ENCODE peak calls at places on chromosomes 2 and 18, in five cellular contexts. O, D, B, A and E are unnamed samples.

GRCh38 chr2:61144697-61145268 is 17.2 kb upstream of the C2orf74 start:
- DNase-seq in O (peak), D (peak), A (peak), B (peak), E (peak)

GRCh38 chr2:188199716-188200128 is 92.0 kb upstream of the GULP1 start:
- DNase-seq in A (peak), B (peak), D (peak), O (peak), E (no peak)

GRCh38 chr18:44552706-44553105 is 128.0 kb upstream of the SETBP1 start:
- DNase-seq in D (no peak), A (no peak), B (no peak), O (no peak), E (no peak)

GRCh38 chr18:44594779-44595467 is 85.8 kb upstream of the SETBP1 start:
- DNase-seq in D (peak), B (peak), O (peak), A (no peak), E (no peak)

GRCh38 chr2:230924470-230925341 is at the start of gene GPR55:
- DNase-seq in D (no peak), O (no peak), B (no peak), A (no peak), E (no peak)

GRCh38 chr2:191008286-191008685 is 5.7 kb downstream of the STAT1 start:
- DNase-seq in B (no peak), A (no peak), D (no peak), O (no peak), E (no peak)

GRCh38 chr2:111236027-111236426 is 115.3 kb downstream of the BCL2L11 start:
- DNase-seq in B (peak), D (no peak), O (no peak), A (no peak), E (no peak)

GRCh38 chr18:70468861-70469570 is 180.2 kb downstream of the SOCS6 start:
- DNase-seq in A (no peak), D (no peak), B (no peak), O (no peak), E (no peak)

GRCh38 chr2:239693330-239693729 is 292.5 kb upstream of the HDAC4 start:
- DNase-seq in D (no peak), B (no peak), O (no peak), A (no peak), E (no peak)

GRCh38 chr2:225233234-225233633 is 166.3 kb upstream of the NYAP2 start:
- DNase-seq in A (no peak), D (peak), B (peak), O (peak), E (no peak)

GRCh38 chr2:174383796-174384195 is 11.7 kb upstream of the SCRN3 start:
- DNase-seq in D (no peak), A (no peak), O (no peak), B (no peak), E (peak)

GRCh38 chr18:79320216-79320615 is 75.5 kb upstream of the NFATC1 start:
- DNase-seq in B (no peak), D (no peak), A (no peak), O (no peak), E (no peak)

GRCh38 chr2:38876407-38876806 is 631 bp downstream of the MORN2 start:
- DNase-seq in B (no peak), D (no peak), A (no peak), O (no peak), E (no peak)

GRCh38 chr2:152166633-152167032 is 8.9 kb downstream of the STAM2 start:
- DNase-seq in A (no peak), O (peak), B (no peak), D (peak), E (peak)

GRCh38 chr2:233129351-233129978 is 69.3 kb downstream of the INPP5D start:
- DNase-seq in O (no peak), B (no peak), A (no peak), D (no peak), E (no peak)

GRCh38 chr2:199778655-199779054 is 72.3 kb downstream of the FTCDNL1 start:
- DNase-seq in B (no peak), O (no peak), A (no peak), D (no peak), E (no peak)

GRCh38 chr2:133818661-133819060 is 250.4 kb upstream of the NCKAP5 start:
- DNase-seq in B (no peak), D (no peak), O (no peak), A (no peak), E (no peak)

DNA sequence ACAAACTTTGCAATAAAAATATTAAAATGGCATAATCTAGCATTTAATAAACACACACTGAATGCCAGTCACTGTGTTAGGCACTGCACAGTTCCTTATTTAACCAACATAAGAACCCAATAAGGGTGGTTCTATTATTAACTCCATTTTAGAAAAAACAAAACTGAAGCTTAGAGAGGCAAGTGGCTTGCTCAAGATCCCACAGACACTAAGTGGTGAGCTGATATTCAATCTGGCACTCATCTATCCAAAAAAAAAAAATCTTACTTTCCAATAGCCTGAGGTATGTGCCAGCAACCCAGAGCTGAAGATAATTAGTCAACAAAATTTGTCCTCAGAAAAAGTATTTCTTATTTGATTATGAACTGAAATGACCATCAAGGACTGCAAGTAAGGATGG is 799 bp downstream of the CYTIP start:
- DNase-seq in D (no peak), A (no peak), B (no peak), O (no peak), E (peak)
- H3K9ac ChIP-seq in D (no peak), A (no peak), B (no peak), O (no peak), E (peak)

DNA sequence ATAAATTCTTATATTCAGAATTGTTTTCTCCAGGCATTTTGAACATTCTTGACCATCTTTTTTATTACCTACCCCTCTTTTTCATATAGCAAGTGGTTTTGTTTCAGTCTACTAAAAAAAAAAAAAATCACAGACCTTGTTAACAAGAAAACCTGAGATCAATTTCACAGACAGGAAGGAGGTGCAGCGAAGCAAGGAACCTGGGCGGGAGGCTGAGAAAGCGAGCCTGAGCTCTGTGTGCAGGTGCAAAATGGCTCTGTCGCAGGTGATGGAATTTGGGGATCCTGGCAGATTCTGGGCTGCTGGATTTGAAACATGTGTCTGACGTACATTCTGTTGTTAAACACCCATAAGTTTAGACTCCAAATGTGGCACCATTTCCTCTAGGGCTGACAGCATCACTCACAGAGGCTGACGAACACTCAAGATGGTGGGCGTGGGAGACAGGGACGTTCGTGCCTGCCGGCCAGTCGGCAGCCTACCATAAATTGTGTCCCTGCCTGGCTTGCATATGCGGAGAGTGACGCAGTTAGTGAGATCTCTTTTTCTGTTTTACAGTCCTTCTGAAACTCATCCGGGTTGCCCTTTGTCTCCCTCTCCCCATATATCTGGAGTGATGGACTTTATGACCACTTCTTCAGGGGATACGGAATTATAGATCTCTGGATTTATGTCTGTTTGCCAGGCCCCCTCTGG is 8.9 kb upstream of the DDX1 start:
- DNase-seq in D (no peak), A (no peak), O (no peak), B (no peak), E (no peak)
- H3K4me2 ChIP-seq in D (no peak), A (no peak), O (no peak), B (no peak), E (no peak)

GRCh38 chr2:237488295-237488694 is 1.2 kb downstream of the MLPH start:
- DNase-seq in O (no peak), A (no peak), B (no peak), D (no peak), E (no peak)

GRCh38 chr2:237487496-237487895 is 445 bp downstream of the MLPH start:
- DNase-seq in B (no peak), A (no peak), O (no peak), D (no peak), E (no peak)

GRCh38 chr2:237485844-237486243 is 1.2 kb upstream of the MLPH start:
- DNase-seq in D (no peak), O (no peak), A (no peak), B (no peak), E (no peak)

GRCh38 chr2:237486334-237486818 is 675 bp upstream of the MLPH start:
- DNase-seq in D (no peak), O (no peak), B (no peak), A (no peak), E (no peak)

DNA sequence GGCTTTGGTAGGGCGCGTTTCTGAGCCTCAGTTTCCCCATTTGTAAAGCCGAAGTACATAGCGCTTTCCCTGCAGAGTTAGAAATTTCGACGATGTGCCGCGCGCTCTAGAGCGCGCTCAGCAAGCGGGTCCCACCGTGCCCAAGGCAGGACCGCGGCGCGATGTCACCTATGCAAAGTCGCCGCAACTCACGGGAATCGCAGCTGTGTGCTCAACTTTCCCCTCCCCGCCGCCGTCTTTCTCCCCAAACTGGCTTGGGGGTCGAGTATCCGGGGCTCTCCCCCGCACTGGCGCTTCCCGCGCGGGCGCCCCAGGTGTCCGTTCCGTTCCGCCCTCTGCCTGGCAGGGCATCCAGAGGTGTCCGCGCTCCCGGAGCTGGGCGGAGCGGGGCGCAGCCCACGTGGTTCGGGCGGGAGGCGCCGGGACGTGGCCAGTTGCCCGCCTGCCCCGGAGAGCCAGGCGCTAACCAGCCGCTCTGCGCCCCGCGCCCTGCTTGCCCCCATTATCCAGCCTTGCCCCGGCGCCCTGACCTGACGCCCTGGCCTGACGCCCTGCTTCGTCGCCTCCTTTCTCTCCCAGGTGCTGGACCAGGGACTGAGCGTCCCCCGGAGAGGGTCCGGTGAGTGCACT is at the start of gene MLPH:
- DNase-seq in D (peak), B (peak), A (no peak), O (peak), E (no peak)
- H3K9ac ChIP-seq in D (peak), B (peak), A (no peak), O (peak), E (no peak)

GRCh38 chr2:75474115-75474514 is 86.6 kb downstream of the EVA1A start:
- DNase-seq in O (no peak), B (no peak), D (no peak), A (no peak), E (no peak)
- H3K4me2 ChIP-seq in O (no peak), B (no peak), D (no peak), A (no peak), E (no peak)

GRCh38 chr2:46697830-46698323 is 217.7 kb downstream of the MCFD2 start:
- DNase-seq in B (no peak), A (peak), D (no peak), O (no peak), E (no peak)
- H3K9ac ChIP-seq in B (no peak), A (peak), D (peak), O (peak), E (peak)

GRCh38 chr2:66827851-66828250 is 392.9 kb downstream of the MEIS1 start:
- DNase-seq in O (no peak), B (no peak), A (no peak), D (no peak), E (no peak)
- H3K4me2 ChIP-seq in O (no peak), B (no peak), A (no peak), D (no peak), E (no peak)

GRCh38 chr2:235544687-235544965 is 50.8 kb downstream of the AGAP1 start:
- DNase-seq in D (no peak), A (no peak), O (no peak), B (no peak), E (no peak)

GRCh38 chr2:235542728-235543125 is 48.9 kb downstream of the AGAP1 start:
- DNase-seq in D (no peak), O (no peak), B (no peak), A (peak), E (no peak)

GRCh38 chr2:235543851-235544686 is 50.2 kb downstream of the AGAP1 start:
- DNase-seq in O (no peak), A (no peak), D (no peak), B (no peak), E (no peak)

GRCh38 chr2:235541838-235542549 is 48.2 kb downstream of the AGAP1 start:
- DNase-seq in A (peak), B (no peak), O (no peak), D (no peak), E (peak)

DNA sequence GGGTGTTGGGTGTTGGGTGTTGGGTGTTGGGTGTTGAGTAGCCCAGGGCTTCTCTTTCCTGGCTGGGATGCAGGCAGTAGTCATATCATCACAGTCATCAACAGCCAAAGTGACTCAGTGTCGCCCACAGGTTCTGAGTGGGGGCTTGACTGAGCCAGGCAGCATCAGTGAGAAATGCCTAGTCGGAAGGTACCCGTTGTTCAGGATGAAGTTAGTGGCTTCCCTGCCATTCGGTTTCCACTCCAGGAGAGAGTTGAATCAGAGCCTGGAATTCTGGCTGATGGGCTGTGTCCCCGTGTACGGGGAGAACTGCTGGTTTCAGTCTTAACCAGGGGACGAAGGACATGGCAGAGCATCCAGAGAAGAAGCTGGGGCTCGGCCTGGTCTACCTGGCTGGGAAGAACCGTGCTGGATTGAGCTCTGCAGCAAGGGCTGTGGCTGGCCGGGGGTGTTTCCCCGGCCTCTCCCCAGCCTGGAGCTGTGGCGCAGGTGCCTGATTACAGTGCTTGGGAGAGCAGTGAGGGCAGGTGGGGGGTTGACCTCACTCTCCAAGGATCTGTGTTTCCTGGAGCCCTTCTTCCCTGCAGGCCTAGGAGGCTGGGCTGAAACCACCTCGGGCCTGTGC is 49.4 kb downstream of the AGAP1 start:
- DNase-seq in A (no peak), O (peak), B (no peak), D (peak), E (no peak)
- H3K9ac ChIP-seq in A (peak), O (no peak), B (no peak), D (no peak), E (no peak)

GRCh38 chr2:241967745-241968144 is 98.2 kb downstream of the RTP5 start:
- DNase-seq in B (no peak), A (no peak), O (no peak), D (no peak), E (no peak)
- H3K4me2 ChIP-seq in B (no peak), A (no peak), O (no peak), D (no peak), E (no peak)

DNA sequence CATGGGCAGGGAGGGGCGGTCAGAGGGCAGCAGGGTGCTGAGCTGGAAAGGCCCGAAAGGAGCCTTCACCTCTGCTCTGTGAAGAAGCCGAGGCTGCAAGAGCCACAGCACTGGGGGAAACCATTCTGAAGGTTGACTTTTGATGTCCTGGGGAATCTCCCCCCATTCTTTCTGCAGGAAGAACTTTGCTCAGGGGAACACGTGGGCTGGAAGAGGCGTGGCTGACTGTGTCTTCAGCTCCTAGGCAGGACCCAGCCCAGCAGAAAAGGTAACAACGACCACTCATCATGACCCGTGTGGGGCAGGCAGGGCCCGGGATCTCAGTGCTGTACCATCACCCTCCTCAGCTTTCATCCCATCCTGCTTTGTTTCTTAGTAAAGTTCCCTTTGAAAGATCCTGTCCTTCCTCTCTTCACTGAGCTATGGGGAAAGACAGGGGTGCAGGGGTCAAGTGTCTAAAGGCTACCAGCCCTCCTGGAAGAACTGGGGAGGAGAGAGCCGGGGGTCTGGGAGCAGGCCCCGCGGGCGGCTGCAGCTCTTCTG is 312.7 kb downstream of the CELF4 start:
- DNase-seq in A (no peak), O (no peak), B (no peak), D (no peak), E (no peak)
- H3K9ac ChIP-seq in A (no peak), O (no peak), B (no peak), D (no peak), E (no peak)

GRCh38 chr2:121902171-121902591 is 146.7 kb downstream of the TSN start:
- DNase-seq in B (no peak), D (no peak), O (peak), A (no peak), E (no peak)
- H3K4me2 ChIP-seq in B (no peak), D (no peak), O (no peak), A (no peak), E (no peak)